ENCODE peak calls at places on chromosome 12, in nine cellular contexts. A, V, S, O, E, T, L, Q and K are unnamed samples.
A peak's percentile ranks its signal among the peaks of the same experiment; 100 is the strongest.

GRCh38 chr12:31006416-31007152 is 67.1 kb upstream of the DDX11 start:
- DNase-seq in Q (no peak), T (no peak), S (no peak), L (no peak), O (no peak), V (no peak), E (no peak), A (no peak), K (no peak)

GRCh38 chr12:11710906-11711305 is 61.4 kb downstream of the ETV6 start:
- DNase-seq in S (no peak), O (no peak), A (no peak), V (no peak), Q (no peak), T (no peak), E (no peak), L (no peak), K (no peak)

GRCh38 chr12:125185740-125186470 is 120.7 kb downstream of the AACS start:
- DNase-seq in E (no peak), A (peak; percentile 97), S (peak; percentile 59), L (peak; percentile 69), V (no peak), O (peak; percentile 92), T (peak; percentile 65), Q (no peak), K (no peak)

GRCh38 chr12:23756416-23756815 is 193.1 kb downstream of the SOX5 start:
- DNase-seq in T (no peak), A (peak; percentile 33), E (no peak), L (no peak), O (no peak), V (no peak), S (no peak), Q (no peak), K (no peak)

GRCh38 chr12:76848132-76848531 is 30.7 kb downstream of the CSRP2 start:
- DNase-seq in A (no peak), L (no peak), Q (no peak), O (no peak), E (no peak), T (no peak), S (no peak), V (no peak), K (no peak)

GRCh38 chr12:29149691-29150382 is 759 bp downstream of the FAR2 start:
- DNase-seq in E (no peak), V (no peak), A (peak; percentile 14), T (no peak), S (no peak), Q (no peak), L (no peak), O (no peak), K (no peak)

GRCh38 chr12:49962861-49963765 is 1.4 kb downstream of the AQP5 start:
- DNase-seq in Q (no peak), O (peak; percentile 57), L (no peak), T (no peak), E (no peak), S (peak; percentile 80), A (peak; percentile 63), V (no peak), K (no peak)

GRCh38 chr12:90260136-90260535 is 551.5 kb upstream of the ATP2B1 start:
- DNase-seq in T (no peak), O (no peak), S (no peak), L (no peak), V (no peak), E (no peak), Q (no peak), A (no peak), K (no peak)

GRCh38 chr12:108511633-108512540 is 3.2 kb upstream of the FICD start:
- DNase-seq in L (peak; percentile 67), T (peak; percentile 66), A (peak; percentile 80), V (peak; percentile 73), O (peak; percentile 83), S (peak; percentile 46), E (peak; percentile 61), Q (peak; percentile 63), K (peak; percentile 67)

GRCh38 chr12:34625116-34625515 is 602.8 kb downstream of the ALG10 start:
- DNase-seq in L (no peak), E (peak; percentile 25), S (no peak), V (no peak), Q (no peak), O (peak; percentile 30), T (no peak), A (no peak), K (no peak)

GRCh38 chr12:103742349-103742784 is 98.7 kb downstream of the NT5DC3 start:
- DNase-seq in O (peak; percentile 24), S (peak; percentile 58), V (no peak), T (no peak), E (no peak), Q (no peak), L (no peak), A (no peak), K (no peak)

GRCh38 chr12:129911437-129912049 is 7.7 kb upstream of the TMEM132D start:
- DNase-seq in V (no peak), Q (no peak), E (peak; percentile 42), L (peak; percentile 55), A (peak; percentile 88), S (peak; percentile 27), O (peak; percentile 45), T (peak; percentile 64), K (no peak)
- TF ChIP-seq CTCF in V (no peak), Q (peak; percentile 92), E (peak; percentile 89), L (peak; percentile 96), A (peak; percentile 94), S (peak; percentile 76), O (peak; percentile 59), T (peak; percentile 95), K (peak; percentile 68)

GRCh38 chr12:130761537-130762318 is 45.6 kb upstream of the RIMBP2 start:
- DNase-seq in E (no peak), Q (no peak), V (peak; percentile 55), A (peak; percentile 81), L (peak; percentile 39), O (peak; percentile 43), S (peak; percentile 40), T (peak; percentile 77), K (no peak)
- TF ChIP-seq CTCF in E (peak; percentile 83), Q (peak; percentile 86), V (peak; percentile 40), A (peak; percentile 71), L (peak; percentile 59), O (peak; percentile 55), S (peak; percentile 65), T (peak; percentile 74), K (no peak)

DNA sequence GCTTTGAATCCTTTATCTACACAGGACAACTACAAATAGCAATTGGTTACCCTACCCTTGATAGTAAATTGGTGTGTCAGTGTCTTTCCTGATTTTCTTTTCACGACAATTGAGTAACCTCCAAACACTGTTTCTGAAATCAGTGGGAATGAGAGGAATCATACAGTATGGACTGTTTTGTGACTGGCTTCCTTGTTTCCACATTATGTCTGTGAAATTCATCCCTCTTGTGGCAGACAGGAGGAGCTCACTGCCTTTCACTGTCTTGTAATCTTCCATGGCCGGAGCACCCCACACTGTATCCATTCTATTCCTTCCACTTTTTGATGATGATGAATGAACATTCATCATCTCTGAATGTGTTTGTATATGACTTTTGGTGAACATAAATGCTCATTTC is 164.0 kb upstream of the PZP start:
- DNase-seq in Q (no peak), V (no peak), T (no peak), A (peak; percentile 12), E (no peak), L (no peak), S (no peak), O (peak; percentile 34), K (no peak)
- TF ChIP-seq CTCF in Q (no peak), V (no peak), T (peak; percentile 12), A (peak; percentile 31), E (peak; percentile 30), L (peak; percentile 22), S (no peak), O (peak; percentile 46), K (no peak)

DNA sequence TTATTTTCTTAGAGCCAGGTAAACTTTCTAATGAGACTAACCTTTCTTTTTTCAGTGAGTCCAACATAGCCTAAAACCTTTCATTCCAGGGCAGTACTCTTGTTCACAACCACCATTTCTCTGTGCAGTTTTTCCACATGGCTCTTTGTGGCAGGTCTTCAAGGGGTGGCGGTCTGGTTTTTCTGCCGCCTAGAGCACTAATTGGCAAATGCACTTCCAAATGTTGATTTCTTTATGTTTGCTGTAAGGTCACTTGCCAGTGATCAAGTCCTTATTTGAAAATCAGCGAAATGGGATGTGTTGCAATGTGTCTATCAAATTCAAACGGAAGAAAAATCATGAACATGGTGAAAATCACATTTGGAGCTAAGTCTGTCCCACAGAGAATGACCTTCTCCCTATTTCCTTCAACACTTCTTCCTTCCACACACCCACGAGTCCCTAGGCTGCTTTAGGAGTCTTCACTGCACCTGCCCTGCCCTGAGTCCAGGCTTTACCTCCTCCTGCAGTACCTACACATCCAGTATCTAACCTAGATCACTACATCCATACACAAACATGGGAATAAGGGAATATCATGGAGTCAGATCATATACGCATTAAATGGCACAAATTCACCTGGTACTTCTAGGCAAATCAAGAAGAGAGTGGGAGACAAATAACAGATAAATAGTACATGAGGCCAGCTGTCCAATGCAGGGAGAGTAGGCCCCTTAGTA is 1.9 kb downstream of the SRGAP1 start:
- DNase-seq in Q (no peak), L (no peak), V (no peak), O (no peak), E (no peak), S (no peak), T (no peak), A (no peak), K (no peak)
- TF ChIP-seq CTCF in Q (no peak), L (peak; percentile 19), V (no peak), O (no peak), E (no peak), S (no peak), T (no peak), A (no peak), K (no peak)

GRCh38 chr12:38904932-38905479 is 385 bp downstream of the CPNE8 start:
- DNase-seq in A (peak; percentile 74), L (peak; percentile 24), V (peak; percentile 37), S (peak; percentile 69), O (no peak), Q (no peak), T (peak; percentile 74), E (peak; percentile 75), K (peak; percentile 85)

GRCh38 chr12:38903596-38903995 is 1.8 kb downstream of the CPNE8 start:
- DNase-seq in A (no peak), L (no peak), V (no peak), S (no peak), T (no peak), E (no peak), O (no peak), Q (no peak), K (no peak)

GRCh38 chr12:38907171-38907923 is 2.0 kb upstream of the CPNE8 start:
- DNase-seq in V (no peak), E (no peak), O (no peak), Q (no peak), A (no peak), L (no peak), T (no peak), S (no peak), K (no peak)

GRCh38 chr12:38906482-38907170 is 1.2 kb upstream of the CPNE8 start:
- DNase-seq in Q (peak; percentile 65), O (peak; percentile 92), E (peak; percentile 69), V (peak; percentile 42), A (peak; percentile 96), S (peak; percentile 66), T (peak; percentile 78), L (peak; percentile 87), K (peak; percentile 70)

GRCh38 chr12:38905480-38906351 is at the start of gene CPNE8:
- DNase-seq in T (peak; percentile 83), O (peak; percentile 10), S (peak; percentile 41), Q (no peak), V (peak; percentile 28), L (peak; percentile 33), A (peak; percentile 75), E (peak; percentile 57), K (peak; percentile 69)
- TF ChIP-seq CTCF in T (no peak), O (no peak), S (no peak), Q (no peak), V (no peak), L (no peak), A (no peak), E (no peak), K (no peak)